ENCODE peak calls at places on chromosomes 2 and 18, in five cellular contexts. O is NCI-H524 treated with DMSO at 0.1 percent for 48 hours; A is activated CD4-positive, alpha-beta T cell treated with anti-CD3 and anti-CD28 coated beads, Interleukin-2, amount 10 ng/mL, durations not matched to agents 7 days and 5 days; Q is type B pancreatic cell; E is stimulated activated CD8-positive, alpha-beta memory T cell treated with anti-CD3 and anti-CD28 coated beads, Interleukin-2, amount 100 ng/mL, for 48 hours. U is an unnamed sample.

GRCh38 chr2:55063226-55063625 is 13.0 kb upstream of the RTN4 start:
- DNase-seq in O (peak; percentile 91), A (no peak), Q (no peak), E (no peak), U (no peak)

GRCh38 chr2:66862871-66863650 is 428.1 kb downstream of the MEIS1 start:
- DNase-seq in O (no peak), A (no peak), Q (no peak), E (no peak), U (no peak)

GRCh38 chr2:27099334-27099955 is 12.9 kb downstream of the KHK start:
- DNase-seq in O (no peak), A (no peak), Q (no peak), E (no peak), U (peak; percentile 19)

GRCh38 chr18:73940721-73941120 is 206.9 kb downstream of the FBXO15 start:
- DNase-seq in O (no peak), A (no peak), Q (no peak), E (no peak), U (no peak)

GRCh38 chr2:203670939-203671338 is 35.5 kb upstream of the CD28 start:
- DNase-seq in O (no peak), A (no peak), Q (no peak), E (no peak), U (no peak)

GRCh38 chr2:136917281-136917680 is 151.9 kb downstream of the THSD7B start:
- DNase-seq in O (peak; percentile 100), A (no peak), Q (no peak), E (no peak), U (no peak)

GRCh38 chr2:83081835-83082522 is 1377.1 kb downstream of the SUCLG1 start:
- DNase-seq in O (peak; percentile 64), A (no peak), Q (no peak), E (no peak), U (no peak)

GRCh38 chr18:45861926-45862325 is 36.5 kb downstream of the SIGLEC15 start:
- DNase-seq in O (no peak), A (no peak), Q (no peak), E (no peak), U (no peak)

GRCh38 chr2:212227755-212228154 is 310.8 kb downstream of the ERBB4 start:
- DNase-seq in O (peak; percentile 47), A (no peak), Q (no peak), E (no peak), U (peak; percentile 56)

GRCh38 chr18:58567453-58568196 is 61.3 kb downstream of the ALPK2 start:
- DNase-seq in O (no peak), A (no peak), Q (no peak), E (no peak), U (no peak)

GRCh38 chr2:43057026-43057741 is 169.2 kb downstream of the ZFP36L2 start:
- DNase-seq in O (no peak), A (no peak), Q (no peak), E (no peak), U (peak; percentile 87)

GRCh38 chr2:6524678-6525367 is 340.9 kb downstream of the CMPK2 start:
- DNase-seq in O (peak; percentile 66), A (no peak), Q (no peak), E (no peak), U (no peak)

GRCh38 chr2:135124924-135125886 is 73.1 kb downstream of the RAB3GAP1 start:
- DNase-seq in O (no peak), A (no peak), Q (no peak), E (no peak), U (no peak)

GRCh38 chr2:104856086-104856972 is 2.4 kb downstream of the POU3F3 start:
- DNase-seq in O (no peak), A (no peak), Q (no peak), E (no peak), U (no peak)

GRCh38 chr2:96144481-96145027 is 686 bp downstream of the DUSP2 start:
- DNase-seq in O (no peak), A (peak; percentile 38), Q (no peak), E (no peak), U (no peak)

GRCh38 chr18:10085876-10086275 is 172.1 kb downstream of the VAPA start:
- DNase-seq in O (no peak), A (no peak), Q (no peak), E (no peak), U (no peak)

GRCh38 chr2:166361351-166362153 is 14.2 kb downstream of the SCN9A start:
- DNase-seq in O (no peak), A (no peak), Q (no peak), E (no peak), U (no peak)

GRCh38 chr2:873651-874580 is 76.7 kb upstream of the SNTG2 start:
- DNase-seq in O (no peak), A (no peak), Q (peak; percentile 48), E (no peak), U (no peak)

GRCh38 chr2:147223119-147223518 is 621.7 kb upstream of the ACVR2A start:
- DNase-seq in O (no peak), A (no peak), Q (no peak), E (no peak), U (no peak)

GRCh38 chr2:66683599-66683998 is 248.7 kb downstream of the MEIS1 start:
- DNase-seq in O (peak; percentile 42), A (no peak), Q (no peak), E (no peak), U (peak; percentile 82)

GRCh38 chr2:101502095-101502494 is 27.2 kb upstream of the RFX8 start:
- DNase-seq in O (no peak), A (peak; percentile 27), Q (no peak), E (no peak), U (no peak)

GRCh38 chr2:235116885-235117492 is 165.2 kb downstream of the SH3BP4 start:
- DNase-seq in O (no peak), A (no peak), Q (no peak), E (no peak), U (no peak)